ENCODE peak calls at places on chromosomes 7 and 10, in six cellular contexts. One of them, this sample, is unnamed.

GRCh38 chr10:119241066-119241465 is 33.7 kb downstream of the GRK5 start:
- DNase-seq in left lung: no peak
- DNase-seq in SW 1271: no peak
- DNase-seq in CD8-positive, alpha-beta memory T cell: no peak
- DNase-seq in dorsolateral prefrontal cortex: no peak
- DNase-seq in NCI-H1417: no peak
- DNase-seq in this sample: no peak

GRCh38 chr7:26899519-26899918 is 35.1 kb upstream of the SKAP2 start:
- DNase-seq in left lung: no peak
- DNase-seq in SW 1271: no peak
- DNase-seq in CD8-positive, alpha-beta memory T cell: no peak
- DNase-seq in dorsolateral prefrontal cortex: no peak
- DNase-seq in NCI-H1417: no peak
- DNase-seq in this sample: no peak

GRCh38 chr7:45588466-45588865 is 14.3 kb downstream of the ADCY1 start:
- DNase-seq in left lung: no peak
- DNase-seq in SW 1271: no peak
- DNase-seq in CD8-positive, alpha-beta memory T cell: no peak
- DNase-seq in dorsolateral prefrontal cortex: no peak
- DNase-seq in NCI-H1417: no peak
- DNase-seq in this sample: no peak

GRCh38 chr10:3145366-3145765 is 27.2 kb downstream of the PITRM1 start:
- DNase-seq in left lung: no peak
- DNase-seq in SW 1271: no peak
- DNase-seq in CD8-positive, alpha-beta memory T cell: no peak
- DNase-seq in dorsolateral prefrontal cortex: no peak
- DNase-seq in NCI-H1417: no peak
- DNase-seq in this sample: no peak

GRCh38 chr10:110209926-110210662 is 2.7 kb downstream of the MXI1 start:
- DNase-seq in left lung: peak; percentile 64
- DNase-seq in SW 1271: no peak
- DNase-seq in CD8-positive, alpha-beta memory T cell: no peak
- DNase-seq in dorsolateral prefrontal cortex: peak; percentile 71
- DNase-seq in NCI-H1417: peak; percentile 24
- DNase-seq in this sample: peak; percentile 69

GRCh38 chr7:25495342-25495855 is 267.1 kb upstream of the NPVF start:
- DNase-seq in left lung: no peak
- DNase-seq in SW 1271: no peak
- DNase-seq in CD8-positive, alpha-beta memory T cell: no peak
- DNase-seq in dorsolateral prefrontal cortex: no peak
- DNase-seq in NCI-H1417: peak; percentile 65
- DNase-seq in this sample: no peak

GRCh38 chr10:792792-793100 is 103.3 kb upstream of the DIP2C start:
- DNase-seq in left lung: no peak
- DNase-seq in SW 1271: no peak
- DNase-seq in CD8-positive, alpha-beta memory T cell: no peak
- DNase-seq in dorsolateral prefrontal cortex: no peak
- DNase-seq in NCI-H1417: no peak
- DNase-seq in this sample: no peak

GRCh38 chr7:14016950-14017349 is 27.5 kb upstream of the ETV1 start:
- DNase-seq in left lung: no peak
- DNase-seq in SW 1271: no peak
- DNase-seq in CD8-positive, alpha-beta memory T cell: no peak
- DNase-seq in dorsolateral prefrontal cortex: no peak
- DNase-seq in NCI-H1417: no peak
- DNase-seq in this sample: no peak

GRCh38 chr10:29957887-29958330 is 101.5 kb downstream of the JCAD start:
- DNase-seq in left lung: no peak
- DNase-seq in SW 1271: no peak
- DNase-seq in CD8-positive, alpha-beta memory T cell: no peak
- DNase-seq in dorsolateral prefrontal cortex: no peak
- DNase-seq in NCI-H1417: no peak
- DNase-seq in this sample: no peak

GRCh38 chr7:159231017-159231416 is 86.3 kb upstream of the VIPR2 start:
- DNase-seq in left lung: no peak
- DNase-seq in SW 1271: no peak
- DNase-seq in CD8-positive, alpha-beta memory T cell: no peak
- DNase-seq in dorsolateral prefrontal cortex: no peak
- DNase-seq in NCI-H1417: no peak
- DNase-seq in this sample: no peak

GRCh38 chr10:80196270-80196949 is 8.9 kb downstream of the ANXA11 start:
- DNase-seq in left lung: peak; percentile 80
- DNase-seq in SW 1271: peak; percentile 9
- DNase-seq in CD8-positive, alpha-beta memory T cell: peak; percentile 65
- DNase-seq in dorsolateral prefrontal cortex: no peak
- DNase-seq in NCI-H1417: no peak
- DNase-seq in this sample: peak; percentile 63

GRCh38 chr10:113294868-113295267 is 258.0 kb upstream of the HABP2 start:
- DNase-seq in left lung: no peak
- DNase-seq in SW 1271: no peak
- DNase-seq in CD8-positive, alpha-beta memory T cell: no peak
- DNase-seq in dorsolateral prefrontal cortex: no peak
- DNase-seq in NCI-H1417: no peak
- DNase-seq in this sample: no peak

GRCh38 chr7:158705234-158705890 is 758 bp upstream of the NCAPG2 start:
- DNase-seq in left lung: no peak
- DNase-seq in SW 1271: no peak
- DNase-seq in CD8-positive, alpha-beta memory T cell: no peak
- DNase-seq in dorsolateral prefrontal cortex: no peak
- DNase-seq in NCI-H1417: peak; percentile 60
- DNase-seq in this sample: no peak

GRCh38 chr7:43313628-43314378 is 201.4 kb downstream of the HECW1 start:
- DNase-seq in left lung: no peak
- DNase-seq in SW 1271: no peak
- DNase-seq in CD8-positive, alpha-beta memory T cell: no peak
- DNase-seq in dorsolateral prefrontal cortex: no peak
- DNase-seq in NCI-H1417: no peak
- DNase-seq in this sample: no peak

GRCh38 chr10:34539533-34540315 is 275.4 kb downstream of the PARD3 start:
- DNase-seq in left lung: peak; percentile 44
- DNase-seq in SW 1271: no peak
- DNase-seq in CD8-positive, alpha-beta memory T cell: no peak
- DNase-seq in dorsolateral prefrontal cortex: no peak
- DNase-seq in NCI-H1417: no peak
- DNase-seq in this sample: no peak

GRCh38 chr10:133035952-133036351 is 51.8 kb upstream of the ADGRA1 start:
- DNase-seq in left lung: no peak
- DNase-seq in SW 1271: no peak
- DNase-seq in CD8-positive, alpha-beta memory T cell: no peak
- DNase-seq in dorsolateral prefrontal cortex: no peak
- DNase-seq in NCI-H1417: no peak
- DNase-seq in this sample: no peak

GRCh38 chr7:116354171-116354545 is 143.8 kb downstream of the TES start:
- DNase-seq in left lung: peak; percentile 44
- DNase-seq in SW 1271: no peak
- DNase-seq in CD8-positive, alpha-beta memory T cell: no peak
- DNase-seq in dorsolateral prefrontal cortex: no peak
- DNase-seq in NCI-H1417: no peak
- DNase-seq in this sample: no peak

GRCh38 chr10:119333146-119333792 is 125.9 kb downstream of the GRK5 start:
- DNase-seq in left lung: no peak
- DNase-seq in SW 1271: no peak
- DNase-seq in CD8-positive, alpha-beta memory T cell: no peak
- DNase-seq in dorsolateral prefrontal cortex: no peak
- DNase-seq in NCI-H1417: no peak
- DNase-seq in this sample: peak; percentile 28

GRCh38 chr7:24406053-24406561 is 122.1 kb downstream of the NPY start:
- DNase-seq in left lung: no peak
- DNase-seq in SW 1271: no peak
- DNase-seq in CD8-positive, alpha-beta memory T cell: no peak
- DNase-seq in dorsolateral prefrontal cortex: no peak
- DNase-seq in NCI-H1417: no peak
- DNase-seq in this sample: no peak

GRCh38 chr7:159103382-159104187 is 41.1 kb downstream of the VIPR2 start:
- DNase-seq in left lung: peak; percentile 4
- DNase-seq in SW 1271: no peak
- DNase-seq in CD8-positive, alpha-beta memory T cell: no peak
- DNase-seq in dorsolateral prefrontal cortex: no peak
- DNase-seq in NCI-H1417: no peak
- DNase-seq in this sample: no peak

GRCh38 chr7:151925446-151926335 is 30.6 kb upstream of the GALNTL5 start:
- DNase-seq in left lung: peak; percentile 68
- DNase-seq in SW 1271: no peak
- DNase-seq in CD8-positive, alpha-beta memory T cell: no peak
- DNase-seq in dorsolateral prefrontal cortex: peak; percentile 50
- DNase-seq in NCI-H1417: no peak
- DNase-seq in this sample: no peak

GRCh38 chr7:94228678-94229077 is 166.0 kb upstream of the COL1A2 start:
- DNase-seq in left lung: no peak
- DNase-seq in SW 1271: no peak
- DNase-seq in CD8-positive, alpha-beta memory T cell: no peak
- DNase-seq in dorsolateral prefrontal cortex: no peak
- DNase-seq in NCI-H1417: no peak
- DNase-seq in this sample: no peak

GRCh38 chr7:44959433-44959951 is 19.3 kb downstream of the MYO1G start:
- DNase-seq in left lung: no peak
- DNase-seq in SW 1271: no peak
- DNase-seq in CD8-positive, alpha-beta memory T cell: peak; percentile 69
- DNase-seq in dorsolateral prefrontal cortex: no peak
- DNase-seq in NCI-H1417: no peak
- DNase-seq in this sample: peak; percentile 50

This sample was measured in CD8-positive, alpha-beta T cell.